ENCODE peak calls at places on chromosomes 7 and 10, in eight cellular contexts. L is activated CD4-positive, alpha-beta T cell treated with anti-CD3 and anti-CD28 coated beads, Interleukin-2, amount 50 U/mL, for 48 hours; G is Calu3; W is NCI-H510A treated with DMSO at 0.1 percent for 48 hours; P is cardiac fibroblast; N is stromal cell of bone marrow; J is activated T-helper 1 cell treated with Interleukin-2 at 50 U/mL for 16 hours; S is nephron progenitor cell. U is an unnamed sample.

GRCh38 chr10:121608669-121609190 is 10.5 kb upstream of the FGFR2 start:
- DNase-seq in L (peak), G (peak), W (peak), P (no peak), N (no peak), J (no peak), S (peak), U (peak)

GRCh38 chr10:87585565-87586514 is 73.8 kb upstream of the PAPSS2 start:
- DNase-seq in L (no peak), G (peak), W (peak), P (peak), N (no peak), J (no peak), S (no peak), U (no peak)

GRCh38 chr7:157429001-157429679 is 92.3 kb downstream of the DNAJB6 start:
- DNase-seq in L (no peak), G (no peak), W (no peak), P (no peak), N (no peak), J (no peak), S (no peak), U (peak)

GRCh38 chr10:79244068-79244442 is 103.2 kb upstream of the PPIF start:
- DNase-seq in L (no peak), G (no peak), W (no peak), P (no peak), N (no peak), J (no peak), S (no peak), U (no peak)

GRCh38 chr10:60495357-60495756 is 105.7 kb upstream of the ANK3 start:
- DNase-seq in L (no peak), G (no peak), W (no peak), P (no peak), N (no peak), J (no peak), S (no peak), U (no peak)

GRCh38 chr7:42493436-42494198 is 256.6 kb upstream of the GLI3 start:
- DNase-seq in L (peak), G (no peak), W (no peak), P (peak), N (peak), J (no peak), S (peak), U (peak)

GRCh38 chr7:138226001-138226476 is 149.8 kb downstream of the AKR1D1 start:
- DNase-seq in L (no peak), G (no peak), W (no peak), P (peak), N (no peak), J (no peak), S (no peak), U (no peak)

GRCh38 chr10:70296406-70296899 is 12.6 kb upstream of the NPFFR1 start:
- DNase-seq in L (no peak), G (peak), W (peak), P (peak), N (peak), J (no peak), S (no peak), U (peak)

GRCh38 chr10:21265622-21266021 is 259.9 kb downstream of the SKIDA1 start:
- DNase-seq in L (no peak), G (no peak), W (no peak), P (peak), N (no peak), J (no peak), S (no peak), U (no peak)

GRCh38 chr7:16299853-16300252 is 121.5 kb downstream of the CRPPA start:
- DNase-seq in L (no peak), G (no peak), W (no peak), P (no peak), N (no peak), J (no peak), S (no peak), U (no peak)

GRCh38 chr10:56481521-56482091 is 120.5 kb upstream of the ZWINT start:
- DNase-seq in L (no peak), G (no peak), W (no peak), P (no peak), N (no peak), J (no peak), S (no peak), U (no peak)